ENCODE peak calls at places on chromosomes 1 and 21, in nine cellular contexts. One of them, this sample, is unnamed.
A peak's percentile ranks its signal among the peaks of the same experiment; 100 is the strongest.

GRCh38 chr1:224730540-224730939 is 114.4 kb downstream of the CNIH3 start:
- DNase-seq in psoas muscle: no peak
- DNase-seq in esophagus squamous epithelium: no peak
- DNase-seq in fibroblast of lung: peak; percentile 58
- DNase-seq in body of pancreas: no peak
- DNase-seq in colonic mucosa: no peak
- DNase-seq in IMR-90: no peak
- DNase-seq in lower lobe of right lung: no peak
- DNase-seq in heart right ventricle: no peak
- DNase-seq in this sample: no peak

GRCh38 chr1:247386217-247386616 is 29.8 kb upstream of the NLRP3 start:
- DNase-seq in psoas muscle: no peak
- DNase-seq in esophagus squamous epithelium: no peak
- DNase-seq in fibroblast of lung: no peak
- DNase-seq in body of pancreas: no peak
- DNase-seq in colonic mucosa: no peak
- DNase-seq in IMR-90: no peak
- DNase-seq in lower lobe of right lung: no peak
- DNase-seq in heart right ventricle: no peak
- DNase-seq in this sample: no peak

GRCh38 chr1:232571523-232571922 is 58.4 kb downstream of the SIPA1L2 start:
- DNase-seq in psoas muscle: no peak
- DNase-seq in esophagus squamous epithelium: no peak
- DNase-seq in fibroblast of lung: peak; percentile 21
- DNase-seq in body of pancreas: no peak
- DNase-seq in colonic mucosa: no peak
- DNase-seq in IMR-90: peak; percentile 35
- DNase-seq in lower lobe of right lung: no peak
- DNase-seq in heart right ventricle: no peak
- DNase-seq in this sample: no peak

GRCh38 chr1:15946546-15947381 is 29.1 kb downstream of the ZBTB17 start:
- DNase-seq in psoas muscle: no peak
- DNase-seq in esophagus squamous epithelium: no peak
- DNase-seq in fibroblast of lung: no peak
- DNase-seq in body of pancreas: no peak
- DNase-seq in colonic mucosa: no peak
- DNase-seq in IMR-90: no peak
- DNase-seq in lower lobe of right lung: no peak
- DNase-seq in heart right ventricle: no peak
- DNase-seq in this sample: no peak

GRCh38 chr1:216903389-216903754 is 180.1 kb upstream of the ESRRG start:
- DNase-seq in psoas muscle: no peak
- DNase-seq in esophagus squamous epithelium: no peak
- DNase-seq in fibroblast of lung: peak; percentile 58
- DNase-seq in body of pancreas: no peak
- DNase-seq in colonic mucosa: no peak
- DNase-seq in IMR-90: peak; percentile 87
- DNase-seq in lower lobe of right lung: no peak
- DNase-seq in heart right ventricle: no peak
- DNase-seq in this sample: no peak

GRCh38 chr1:223231581-223231980 is 88.5 kb upstream of the TLR5 start:
- DNase-seq in psoas muscle: no peak
- DNase-seq in esophagus squamous epithelium: no peak
- DNase-seq in fibroblast of lung: no peak
- DNase-seq in body of pancreas: no peak
- DNase-seq in colonic mucosa: no peak
- DNase-seq in IMR-90: no peak
- DNase-seq in lower lobe of right lung: no peak
- DNase-seq in heart right ventricle: no peak
- DNase-seq in this sample: no peak

GRCh38 chr21:32993894-32994293 is 31.8 kb upstream of the OLIG2 start:
- DNase-seq in psoas muscle: no peak
- DNase-seq in esophagus squamous epithelium: no peak
- DNase-seq in fibroblast of lung: no peak
- DNase-seq in body of pancreas: no peak
- DNase-seq in colonic mucosa: no peak
- DNase-seq in IMR-90: no peak
- DNase-seq in lower lobe of right lung: no peak
- DNase-seq in heart right ventricle: no peak
- DNase-seq in this sample: no peak

GRCh38 chr21:45536301-45537081 is 5.7 kb downstream of the SLC19A1 start:
- DNase-seq in psoas muscle: peak; percentile 52
- DNase-seq in esophagus squamous epithelium: no peak
- DNase-seq in fibroblast of lung: no peak
- DNase-seq in body of pancreas: no peak
- DNase-seq in colonic mucosa: no peak
- DNase-seq in IMR-90: no peak
- DNase-seq in lower lobe of right lung: peak; percentile 43
- DNase-seq in heart right ventricle: no peak
- DNase-seq in this sample: no peak

GRCh38 chr1:75765697-75766355 is 20.2 kb upstream of the RABGGTB start:
- DNase-seq in psoas muscle: no peak
- DNase-seq in esophagus squamous epithelium: no peak
- DNase-seq in fibroblast of lung: peak; percentile 82
- DNase-seq in body of pancreas: no peak
- DNase-seq in colonic mucosa: no peak
- DNase-seq in IMR-90: peak; percentile 89
- DNase-seq in lower lobe of right lung: no peak
- DNase-seq in heart right ventricle: no peak
- DNase-seq in this sample: no peak

GRCh38 chr1:44553771-44554170 is 120.5 kb downstream of the TMEM53 start:
- DNase-seq in psoas muscle: no peak
- DNase-seq in esophagus squamous epithelium: no peak
- DNase-seq in fibroblast of lung: no peak
- DNase-seq in body of pancreas: no peak
- DNase-seq in colonic mucosa: no peak
- DNase-seq in IMR-90: peak; percentile 10
- DNase-seq in lower lobe of right lung: no peak
- DNase-seq in heart right ventricle: no peak
- DNase-seq in this sample: no peak

GRCh38 chr1:179137623-179138235 is 55.9 kb downstream of the TOR3A start:
- DNase-seq in psoas muscle: peak; percentile 55
- DNase-seq in esophagus squamous epithelium: no peak
- DNase-seq in fibroblast of lung: peak; percentile 83
- DNase-seq in body of pancreas: peak; percentile 15
- DNase-seq in colonic mucosa: no peak
- DNase-seq in IMR-90: peak; percentile 57
- DNase-seq in lower lobe of right lung: no peak
- DNase-seq in heart right ventricle: no peak
- DNase-seq in this sample: no peak

GRCh38 chr1:75870951-75871350 is 61.3 kb downstream of the ASB17 start:
- DNase-seq in psoas muscle: no peak
- DNase-seq in esophagus squamous epithelium: no peak
- DNase-seq in fibroblast of lung: no peak
- DNase-seq in body of pancreas: no peak
- DNase-seq in colonic mucosa: no peak
- DNase-seq in IMR-90: no peak
- DNase-seq in lower lobe of right lung: no peak
- DNase-seq in heart right ventricle: no peak
- DNase-seq in this sample: no peak

GRCh38 chr1:160646711-160647328 is at the start of gene SLAMF1:
- DNase-seq in psoas muscle: no peak
- DNase-seq in esophagus squamous epithelium: no peak
- DNase-seq in fibroblast of lung: no peak
- DNase-seq in body of pancreas: no peak
- DNase-seq in colonic mucosa: no peak
- DNase-seq in IMR-90: no peak
- DNase-seq in lower lobe of right lung: no peak
- DNase-seq in heart right ventricle: no peak
- DNase-seq in this sample: no peak

GRCh38 chr1:201499191-201499590 is 7.7 kb downstream of the CSRP1 start:
- DNase-seq in psoas muscle: no peak
- DNase-seq in esophagus squamous epithelium: no peak
- DNase-seq in fibroblast of lung: no peak
- DNase-seq in body of pancreas: no peak
- DNase-seq in colonic mucosa: no peak
- DNase-seq in IMR-90: no peak
- DNase-seq in lower lobe of right lung: no peak
- DNase-seq in heart right ventricle: no peak
- DNase-seq in this sample: no peak

GRCh38 chr1:201497935-201498509 is 8.9 kb downstream of the CSRP1 start:
- DNase-seq in psoas muscle: no peak
- DNase-seq in esophagus squamous epithelium: no peak
- DNase-seq in fibroblast of lung: no peak
- DNase-seq in body of pancreas: no peak
- DNase-seq in colonic mucosa: no peak
- DNase-seq in IMR-90: no peak
- DNase-seq in lower lobe of right lung: no peak
- DNase-seq in heart right ventricle: no peak
- DNase-seq in this sample: no peak

GRCh38 chr1:201499795-201500669 is 6.9 kb downstream of the CSRP1 start:
- DNase-seq in psoas muscle: no peak
- DNase-seq in esophagus squamous epithelium: no peak
- DNase-seq in fibroblast of lung: no peak
- DNase-seq in body of pancreas: no peak
- DNase-seq in colonic mucosa: no peak
- DNase-seq in IMR-90: no peak
- DNase-seq in lower lobe of right lung: no peak
- DNase-seq in heart right ventricle: peak; percentile 47
- DNase-seq in this sample: no peak

GRCh38 chr1:201500670-201501120 is 6.2 kb downstream of the CSRP1 start:
- DNase-seq in psoas muscle: no peak
- DNase-seq in esophagus squamous epithelium: no peak
- DNase-seq in fibroblast of lung: peak; percentile 74
- DNase-seq in body of pancreas: no peak
- DNase-seq in colonic mucosa: no peak
- DNase-seq in IMR-90: no peak
- DNase-seq in lower lobe of right lung: no peak
- DNase-seq in heart right ventricle: peak; percentile 25
- DNase-seq in this sample: no peak

DNA sequence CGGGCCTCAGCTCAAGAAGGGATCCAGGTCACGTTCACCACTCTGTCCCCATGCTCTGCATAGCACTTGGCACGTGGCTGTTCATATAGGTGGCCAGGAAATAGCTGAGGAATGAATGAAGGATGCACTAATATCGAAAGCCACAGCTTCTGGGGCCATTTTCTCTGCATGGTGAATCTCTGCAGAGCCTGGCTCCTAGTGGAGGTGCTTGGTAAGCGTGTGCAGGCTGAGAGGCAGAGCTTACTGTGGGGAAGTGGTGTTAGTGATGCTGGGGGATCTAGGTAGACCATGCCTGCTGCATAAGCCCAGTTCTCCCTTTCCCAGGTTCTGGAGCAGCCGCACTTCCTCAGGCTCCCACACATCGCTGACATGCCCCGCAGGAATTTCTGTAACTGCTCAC is 8.3 kb downstream of the CSRP1 start:
- DNase-seq in psoas muscle: no peak
- DNase-seq in esophagus squamous epithelium: no peak
- DNase-seq in fibroblast of lung: no peak
- DNase-seq in body of pancreas: no peak
- DNase-seq in colonic mucosa: no peak
- DNase-seq in IMR-90: no peak
- DNase-seq in lower lobe of right lung: no peak
- DNase-seq in heart right ventricle: no peak
- DNase-seq in this sample: no peak
- TF ChIP-seq CTCF in psoas muscle: no peak
- TF ChIP-seq CTCF in esophagus squamous epithelium: no peak
- TF ChIP-seq CTCF in fibroblast of lung: no peak
- TF ChIP-seq CTCF in body of pancreas: no peak
- TF ChIP-seq CTCF in colonic mucosa: no peak
- TF ChIP-seq CTCF in IMR-90: no peak
- TF ChIP-seq CTCF in lower lobe of right lung: no peak
- TF ChIP-seq CTCF in heart right ventricle: no peak
- TF ChIP-seq CTCF in this sample: no peak

DNA sequence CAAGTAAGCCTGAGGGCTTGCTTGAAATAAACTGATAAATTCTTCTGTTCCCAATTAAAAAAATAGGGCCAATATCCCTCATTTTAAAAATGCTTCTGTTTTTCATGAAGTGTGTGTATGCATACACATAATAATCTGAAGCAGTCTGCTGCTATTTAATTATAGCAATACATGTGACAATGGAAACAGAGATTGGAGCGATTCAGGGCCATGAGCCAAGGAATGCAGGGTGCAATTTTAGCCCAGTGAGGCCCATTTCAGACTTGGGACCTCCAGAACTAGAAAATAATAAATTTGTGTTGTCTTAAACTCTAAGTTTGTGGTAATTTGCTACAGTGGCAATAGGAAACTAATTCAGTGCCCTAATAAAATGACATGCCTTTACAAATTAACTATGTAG is 264.9 kb downstream of the LTN1 start:
- DNase-seq in psoas muscle: no peak
- DNase-seq in esophagus squamous epithelium: no peak
- DNase-seq in fibroblast of lung: no peak
- DNase-seq in body of pancreas: no peak
- DNase-seq in colonic mucosa: no peak
- DNase-seq in IMR-90: no peak
- DNase-seq in lower lobe of right lung: no peak
- DNase-seq in heart right ventricle: no peak
- DNase-seq in this sample: no peak
- H3K27ac ChIP-seq in psoas muscle: no peak overlapping the region
- H3K27ac ChIP-seq in esophagus squamous epithelium: no peak overlapping the region
- H3K27ac ChIP-seq in fibroblast of lung: no peak overlapping the region
- H3K27ac ChIP-seq in body of pancreas: no peak overlapping the region
- H3K27ac ChIP-seq in colonic mucosa: no peak overlapping the region
- H3K27ac ChIP-seq in IMR-90: no peak overlapping the region
- H3K27ac ChIP-seq in lower lobe of right lung: no peak overlapping the region
- H3K27ac ChIP-seq in heart right ventricle: peak overlapping the region; percentile 79
- H3K27ac ChIP-seq in this sample: peak overlapping the region; percentile 33

GRCh38 chr1:9233942-9234222 is 692 bp upstream of the H6PD start:
- DNase-seq in psoas muscle: no peak
- DNase-seq in esophagus squamous epithelium: no peak
- DNase-seq in fibroblast of lung: no peak
- DNase-seq in body of pancreas: no peak
- DNase-seq in colonic mucosa: no peak
- DNase-seq in IMR-90: no peak
- DNase-seq in lower lobe of right lung: no peak
- DNase-seq in heart right ventricle: no peak
- DNase-seq in this sample: no peak
- H3K4me3 ChIP-seq in psoas muscle: peak overlapping the region; percentile 57
- H3K4me3 ChIP-seq in esophagus squamous epithelium: no peak overlapping the region
- H3K4me3 ChIP-seq in fibroblast of lung: no peak overlapping the region
- H3K4me3 ChIP-seq in body of pancreas: no peak overlapping the region
- H3K4me3 ChIP-seq in colonic mucosa: peak overlapping the region; percentile 33
- H3K4me3 ChIP-seq in IMR-90: peak overlapping the region; percentile 66
- H3K4me3 ChIP-seq in lower lobe of right lung: peak overlapping the region; percentile 64
- H3K4me3 ChIP-seq in heart right ventricle: peak overlapping the region; percentile 23
- H3K4me3 ChIP-seq in this sample: no peak overlapping the region

DNA sequence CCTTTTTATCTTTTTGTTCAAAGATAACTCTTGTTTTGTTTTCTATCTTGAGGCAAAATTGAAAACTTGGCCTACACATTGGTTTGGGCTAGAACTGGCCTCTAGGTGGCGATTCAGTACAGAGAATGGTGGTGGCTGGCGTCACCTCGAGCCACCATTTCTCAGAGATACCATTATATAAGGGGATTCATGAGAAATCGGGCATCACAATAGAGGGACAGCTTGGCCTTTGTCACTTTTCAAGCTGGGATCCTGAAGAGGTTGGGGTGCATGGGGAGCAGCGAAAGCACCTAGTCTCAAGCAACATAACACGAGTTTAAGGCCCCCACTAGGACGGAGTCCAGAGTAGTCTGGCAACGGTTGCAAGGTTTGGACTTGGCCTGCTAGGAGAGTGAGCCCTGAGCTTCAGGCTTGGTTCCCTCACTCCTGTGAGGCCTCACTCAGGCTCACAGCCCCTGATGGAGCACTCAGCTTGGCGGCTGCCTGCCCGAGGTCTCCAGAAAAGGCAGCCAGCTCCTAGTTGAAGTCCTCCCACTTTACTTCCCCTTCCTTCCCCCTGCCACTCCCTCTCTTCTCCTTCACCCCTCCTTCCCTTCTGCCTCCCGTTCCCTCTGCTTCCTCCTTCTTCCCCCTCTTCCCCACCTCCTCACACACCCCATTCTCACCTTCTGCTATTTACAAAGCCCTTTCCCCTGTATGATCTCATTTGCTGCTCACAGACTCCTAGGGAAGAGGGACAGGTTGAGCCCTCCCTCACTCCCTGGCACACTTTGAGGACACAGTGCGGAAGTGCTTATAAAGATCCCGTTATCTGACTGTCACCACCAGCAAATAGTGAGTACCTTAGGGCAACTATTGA is 67.8 kb downstream of the LRIG2 start:
- DNase-seq in psoas muscle: peak; percentile 55
- DNase-seq in esophagus squamous epithelium: no peak
- DNase-seq in fibroblast of lung: peak; percentile 74
- DNase-seq in body of pancreas: peak; percentile 81
- DNase-seq in colonic mucosa: peak; percentile 73
- DNase-seq in IMR-90: peak; percentile 65
- DNase-seq in lower lobe of right lung: peak; percentile 57
- DNase-seq in heart right ventricle: peak; percentile 32
- DNase-seq in this sample: peak; percentile 73
- TF ChIP-seq CTCF in psoas muscle: peak; percentile 82
- TF ChIP-seq CTCF in esophagus squamous epithelium: peak; percentile 89
- TF ChIP-seq CTCF in fibroblast of lung: peak; percentile 89
- TF ChIP-seq CTCF in body of pancreas: peak; percentile 68
- TF ChIP-seq CTCF in colonic mucosa: peak; percentile 72
- TF ChIP-seq CTCF in IMR-90: peak; percentile 87
- TF ChIP-seq CTCF in lower lobe of right lung: peak; percentile 82
- TF ChIP-seq CTCF in heart right ventricle: peak; percentile 91
- TF ChIP-seq CTCF in this sample: peak; percentile 73